ENCODE peak calls at places on chromosomes 3 and 15, in four cellular contexts. R, W, O and Q are unnamed samples.

GRCh38 chr3:127087441-127087840 is 104.5 kb downstream of the PLXNA1 start:
- DNase-seq in R (no peak), W (no peak), O (no peak), Q (no peak)

GRCh38 chr3:172836390-172836997 is 86.0 kb downstream of the ECT2 start:
- DNase-seq in R (no peak), W (peak), O (no peak), Q (peak)

GRCh38 chr3:64642327-64643151 is 45.3 kb downstream of the ADAMTS9 start:
- DNase-seq in R (no peak), W (no peak), O (no peak), Q (no peak)

GRCh38 chr15:101487060-101487459 is 2.4 kb downstream of the PCSK6 start:
- DNase-seq in R (no peak), W (no peak), O (no peak), Q (no peak)

GRCh38 chr3:70992557-70992956 is 591.0 kb downstream of the FOXP1 start:
- DNase-seq in R (no peak), W (no peak), O (no peak), Q (no peak)

GRCh38 chr3:70090322-70090913 is 90.9 kb downstream of the SAMMSON start:
- DNase-seq in R (no peak), W (peak), O (peak), Q (peak)

GRCh38 chr3:65402597-65402996 is 636.1 kb downstream of the MAGI1 start:
- DNase-seq in R (no peak), W (peak), O (peak), Q (peak)

GRCh38 chr15:87741350-87741749 is 515.2 kb downstream of the NTRK3 start:
- DNase-seq in R (no peak), W (no peak), O (no peak), Q (no peak)

GRCh38 chr15:83694030-83694429 is 40.1 kb downstream of the ADAMTSL3 start:
- DNase-seq in R (no peak), W (no peak), O (no peak), Q (no peak)

GRCh38 chr15:68969298-68969697 is 39.0 kb downstream of the SPESP1 start:
- DNase-seq in R (no peak), W (no peak), O (no peak), Q (no peak)

GRCh38 chr3:52056521-52056967 is at the start of gene DUSP7:
- DNase-seq in R (peak), W (peak), O (no peak), Q (peak)

GRCh38 chr3:46400000-46400734 is 6.7 kb downstream of the CCR5AS start:
- DNase-seq in R (no peak), W (no peak), O (peak), Q (no peak)

GRCh38 chr3:196624008-196624790 is 15.3 kb upstream of the NRROS start:
- DNase-seq in R (no peak), W (no peak), O (no peak), Q (no peak)

GRCh38 chr15:72614810-72615532 is 39.5 kb upstream of the GOLGA6B start:
- DNase-seq in R (no peak), W (no peak), O (no peak), Q (no peak)

GRCh38 chr3:72177075-72178050 is 392.4 kb upstream of the PROK2 start:
- DNase-seq in R (peak), W (no peak), O (no peak), Q (peak)

GRCh38 chr15:98668566-98669308 is 20.4 kb downstream of the IGF1R start:
- DNase-seq in R (no peak), W (no peak), O (no peak), Q (peak)

GRCh38 chr3:56802411-56802745 is 629 bp upstream of the ARHGEF3 start:
- DNase-seq in R (no peak), W (no peak), O (no peak), Q (no peak)

GRCh38 chr3:17810759-17811158 is 68.3 kb upstream of the TBC1D5 start:
- DNase-seq in R (no peak), W (peak), O (no peak), Q (peak)

GRCh38 chr3:13686332-13686731 is 137.4 kb downstream of the FBLN2 start:
- DNase-seq in R (no peak), W (no peak), O (no peak), Q (no peak)

GRCh38 chr15:49471733-49472132 is 48.7 kb downstream of the FGF7 start:
- DNase-seq in R (no peak), W (no peak), O (no peak), Q (no peak)

GRCh38 chr15:82177291-82178010 is 85.1 kb downstream of the EFL1 start:
- DNase-seq in R (no peak), W (no peak), O (no peak), Q (peak)

GRCh38 chr15:101451192-101451799 is 38.2 kb downstream of the PCSK6 start:
- DNase-seq in R (peak), W (no peak), O (no peak), Q (peak)